ENCODE peak calls at places on chromosomes 16 and 17, in eight cellular contexts. One of them, this sample, is unnamed.

GRCh38 chr16:27551046-27551445 is 1.1 kb downstream of the KATNIP start:
- DNase-seq in adrenal gland: no peak
- DNase-seq in tibial nerve: no peak
- DNase-seq in activated CD8-positive, alpha-beta T cell treated with anti-CD3 and anti-CD28 coated beads for 36 hours: no peak
- DNase-seq in AG04449: no peak
- DNase-seq in psoas muscle: no peak
- DNase-seq in uterus: no peak
- DNase-seq in AG10803: peak; percentile 24
- DNase-seq in this sample: no peak

GRCh38 chr16:15033309-15033707 is 22.6 kb downstream of the NTAN1 start:
- DNase-seq in adrenal gland: no peak
- DNase-seq in tibial nerve: no peak
- DNase-seq in activated CD8-positive, alpha-beta T cell treated with anti-CD3 and anti-CD28 coated beads for 36 hours: no peak
- DNase-seq in AG04449: no peak
- DNase-seq in psoas muscle: no peak
- DNase-seq in uterus: no peak
- DNase-seq in AG10803: no peak
- DNase-seq in this sample: no peak

GRCh38 chr17:42132941-42133340 is 10.3 kb downstream of the HSPB9 start:
- DNase-seq in adrenal gland: no peak
- DNase-seq in tibial nerve: no peak
- DNase-seq in activated CD8-positive, alpha-beta T cell treated with anti-CD3 and anti-CD28 coated beads for 36 hours: peak; percentile 47
- DNase-seq in AG04449: peak; percentile 40
- DNase-seq in psoas muscle: no peak
- DNase-seq in uterus: no peak
- DNase-seq in AG10803: peak; percentile 87
- DNase-seq in this sample: no peak

GRCh38 chr17:59365383-59365981 is 34.0 kb downstream of the YPEL2 start:
- DNase-seq in adrenal gland: no peak
- DNase-seq in tibial nerve: no peak
- DNase-seq in activated CD8-positive, alpha-beta T cell treated with anti-CD3 and anti-CD28 coated beads for 36 hours: peak; percentile 43
- DNase-seq in AG04449: no peak
- DNase-seq in psoas muscle: no peak
- DNase-seq in uterus: no peak
- DNase-seq in AG10803: no peak
- DNase-seq in this sample: no peak

GRCh38 chr16:72537684-72538083 is 365.7 kb upstream of the PMFBP1 start:
- DNase-seq in adrenal gland: no peak
- DNase-seq in tibial nerve: no peak
- DNase-seq in activated CD8-positive, alpha-beta T cell treated with anti-CD3 and anti-CD28 coated beads for 36 hours: no peak
- DNase-seq in AG04449: no peak
- DNase-seq in psoas muscle: no peak
- DNase-seq in uterus: no peak
- DNase-seq in AG10803: peak; percentile 63
- DNase-seq in this sample: no peak

GRCh38 chr17:36501963-36502362 is 15.5 kb downstream of the ZNHIT3 start:
- DNase-seq in adrenal gland: no peak
- DNase-seq in tibial nerve: no peak
- DNase-seq in activated CD8-positive, alpha-beta T cell treated with anti-CD3 and anti-CD28 coated beads for 36 hours: no peak
- DNase-seq in AG04449: no peak
- DNase-seq in psoas muscle: no peak
- DNase-seq in uterus: no peak
- DNase-seq in AG10803: no peak
- DNase-seq in this sample: no peak

GRCh38 chr16:84569382-84569987 is 48.4 kb downstream of the COTL1 start:
- DNase-seq in adrenal gland: no peak
- DNase-seq in tibial nerve: no peak
- DNase-seq in activated CD8-positive, alpha-beta T cell treated with anti-CD3 and anti-CD28 coated beads for 36 hours: no peak
- DNase-seq in AG04449: no peak
- DNase-seq in psoas muscle: no peak
- DNase-seq in uterus: no peak
- DNase-seq in AG10803: no peak
- DNase-seq in this sample: no peak

GRCh38 chr17:20095366-20096080 is 86.4 kb downstream of the SPECC1 start:
- DNase-seq in adrenal gland: peak; percentile 56
- DNase-seq in tibial nerve: peak; percentile 62
- DNase-seq in activated CD8-positive, alpha-beta T cell treated with anti-CD3 and anti-CD28 coated beads for 36 hours: no peak
- DNase-seq in AG04449: no peak
- DNase-seq in psoas muscle: peak; percentile 78
- DNase-seq in uterus: peak; percentile 59
- DNase-seq in AG10803: peak; percentile 35
- DNase-seq in this sample: peak; percentile 74

GRCh38 chr17:38877130-38877851 is 7.4 kb downstream of the LASP1 start:
- DNase-seq in adrenal gland: no peak
- DNase-seq in tibial nerve: no peak
- DNase-seq in activated CD8-positive, alpha-beta T cell treated with anti-CD3 and anti-CD28 coated beads for 36 hours: peak; percentile 70
- DNase-seq in AG04449: no peak
- DNase-seq in psoas muscle: no peak
- DNase-seq in uterus: no peak
- DNase-seq in AG10803: no peak
- DNase-seq in this sample: no peak

GRCh38 chr17:40501499-40501911 is at the start of gene TNS4:
- DNase-seq in adrenal gland: no peak
- DNase-seq in tibial nerve: no peak
- DNase-seq in activated CD8-positive, alpha-beta T cell treated with anti-CD3 and anti-CD28 coated beads for 36 hours: no peak
- DNase-seq in AG04449: no peak
- DNase-seq in psoas muscle: no peak
- DNase-seq in uterus: no peak
- DNase-seq in AG10803: no peak
- DNase-seq in this sample: no peak

GRCh38 chr17:68417317-68417716 is 40.0 kb downstream of the WIPI1 start:
- DNase-seq in adrenal gland: no peak
- DNase-seq in tibial nerve: no peak
- DNase-seq in activated CD8-positive, alpha-beta T cell treated with anti-CD3 and anti-CD28 coated beads for 36 hours: no peak
- DNase-seq in AG04449: no peak
- DNase-seq in psoas muscle: no peak
- DNase-seq in uterus: no peak
- DNase-seq in AG10803: no peak
- DNase-seq in this sample: no peak

GRCh38 chr17:21042434-21043295 is at the start of gene USP22:
- DNase-seq in adrenal gland: no peak
- DNase-seq in tibial nerve: no peak
- DNase-seq in activated CD8-positive, alpha-beta T cell treated with anti-CD3 and anti-CD28 coated beads for 36 hours: peak; percentile 51
- DNase-seq in AG04449: no peak
- DNase-seq in psoas muscle: no peak
- DNase-seq in uterus: no peak
- DNase-seq in AG10803: no peak
- DNase-seq in this sample: peak; percentile 99

GRCh38 chr17:63446981-63447687 is 1.0 kb upstream of the CYB561 start:
- DNase-seq in adrenal gland: no peak
- DNase-seq in tibial nerve: no peak
- DNase-seq in activated CD8-positive, alpha-beta T cell treated with anti-CD3 and anti-CD28 coated beads for 36 hours: peak; percentile 60
- DNase-seq in AG04449: no peak
- DNase-seq in psoas muscle: no peak
- DNase-seq in uterus: no peak
- DNase-seq in AG10803: no peak
- DNase-seq in this sample: no peak

GRCh38 chr17:5745091-5745820 is 160.9 kb upstream of the NLRP1 start:
- DNase-seq in adrenal gland: no peak
- DNase-seq in tibial nerve: no peak
- DNase-seq in activated CD8-positive, alpha-beta T cell treated with anti-CD3 and anti-CD28 coated beads for 36 hours: no peak
- DNase-seq in AG04449: no peak
- DNase-seq in psoas muscle: no peak
- DNase-seq in uterus: no peak
- DNase-seq in AG10803: no peak
- DNase-seq in this sample: no peak

GRCh38 chr17:5741810-5742209 is 157.5 kb upstream of the NLRP1 start:
- DNase-seq in adrenal gland: no peak
- DNase-seq in tibial nerve: no peak
- DNase-seq in activated CD8-positive, alpha-beta T cell treated with anti-CD3 and anti-CD28 coated beads for 36 hours: no peak
- DNase-seq in AG04449: no peak
- DNase-seq in psoas muscle: no peak
- DNase-seq in uterus: no peak
- DNase-seq in AG10803: no peak
- DNase-seq in this sample: no peak

GRCh38 chr17:5747964-5748363 is 163.7 kb upstream of the NLRP1 start:
- DNase-seq in adrenal gland: no peak
- DNase-seq in tibial nerve: no peak
- DNase-seq in activated CD8-positive, alpha-beta T cell treated with anti-CD3 and anti-CD28 coated beads for 36 hours: no peak
- DNase-seq in AG04449: no peak
- DNase-seq in psoas muscle: no peak
- DNase-seq in uterus: no peak
- DNase-seq in AG10803: no peak
- DNase-seq in this sample: no peak

GRCh38 chr17:5747276-5747675 is 163.0 kb upstream of the NLRP1 start:
- DNase-seq in adrenal gland: no peak
- DNase-seq in tibial nerve: no peak
- DNase-seq in activated CD8-positive, alpha-beta T cell treated with anti-CD3 and anti-CD28 coated beads for 36 hours: no peak
- DNase-seq in AG04449: no peak
- DNase-seq in psoas muscle: no peak
- DNase-seq in uterus: no peak
- DNase-seq in AG10803: no peak
- DNase-seq in this sample: no peak
- TF ChIP-seq CTCF in adrenal gland: no peak
- TF ChIP-seq CTCF in tibial nerve: no peak
- TF ChIP-seq CTCF in activated CD8-positive, alpha-beta T cell treated with anti-CD3 and anti-CD28 coated beads for 36 hours: no peak
- TF ChIP-seq CTCF in AG04449: no peak
- TF ChIP-seq CTCF in psoas muscle: no peak
- TF ChIP-seq CTCF in uterus: no peak
- TF ChIP-seq CTCF in AG10803: peak; percentile 21
- TF ChIP-seq CTCF in this sample: no peak

GRCh38 chr17:10224592-10225195 is 26.3 kb upstream of the GAS7 start:
- DNase-seq in adrenal gland: no peak
- DNase-seq in tibial nerve: no peak
- DNase-seq in activated CD8-positive, alpha-beta T cell treated with anti-CD3 and anti-CD28 coated beads for 36 hours: peak; percentile 21
- DNase-seq in AG04449: no peak
- DNase-seq in psoas muscle: no peak
- DNase-seq in uterus: peak; percentile 30
- DNase-seq in AG10803: peak; percentile 21
- DNase-seq in this sample: no peak

DNA sequence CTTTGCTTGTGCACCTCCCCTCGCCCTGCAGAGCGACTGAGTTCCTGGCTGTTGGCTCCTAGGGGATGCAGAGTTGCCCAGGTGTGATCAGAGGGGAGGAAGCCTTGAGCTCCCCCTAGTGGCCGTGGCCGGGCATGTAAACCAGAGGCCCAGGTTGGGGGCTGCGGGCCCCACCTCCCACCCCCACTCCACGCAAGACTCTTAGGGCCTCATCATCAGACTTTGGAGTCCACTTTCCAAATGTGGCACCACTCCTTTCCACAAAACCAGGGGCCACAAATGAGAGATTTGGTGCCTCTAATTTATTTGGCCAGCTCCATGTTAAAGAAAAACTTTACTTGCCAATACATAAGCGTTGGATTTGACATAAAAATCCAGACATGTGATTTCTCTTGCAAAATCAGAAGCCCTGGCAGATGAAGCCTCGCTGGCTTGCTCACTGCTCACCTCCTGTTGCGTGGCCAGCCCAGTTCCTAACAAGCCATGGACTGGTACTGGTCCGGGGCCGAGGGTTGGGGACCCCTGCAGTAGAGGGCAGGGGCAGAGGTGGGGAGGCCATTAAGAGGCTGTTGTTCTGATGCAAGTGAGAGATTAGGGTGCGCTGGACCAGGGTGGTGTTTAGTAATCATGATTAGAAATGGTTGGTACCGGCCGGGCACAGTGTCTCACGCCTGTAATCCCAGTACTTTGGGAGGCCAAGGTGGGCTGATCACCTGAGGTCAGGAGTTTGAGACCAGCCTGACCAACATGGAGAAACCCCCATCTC is 28.7 kb upstream of the GAS7 start:
- DNase-seq in adrenal gland: peak; percentile 34
- DNase-seq in tibial nerve: no peak
- DNase-seq in activated CD8-positive, alpha-beta T cell treated with anti-CD3 and anti-CD28 coated beads for 36 hours: peak; percentile 75
- DNase-seq in AG04449: no peak
- DNase-seq in psoas muscle: peak; percentile 52
- DNase-seq in uterus: peak; percentile 24
- DNase-seq in AG10803: no peak
- DNase-seq in this sample: no peak
- TF ChIP-seq CTCF in adrenal gland: peak; percentile 69
- TF ChIP-seq CTCF in tibial nerve: peak; percentile 68
- TF ChIP-seq CTCF in activated CD8-positive, alpha-beta T cell treated with anti-CD3 and anti-CD28 coated beads for 36 hours: peak; percentile 93
- TF ChIP-seq CTCF in AG04449: peak; percentile 85
- TF ChIP-seq CTCF in psoas muscle: peak; percentile 31
- TF ChIP-seq CTCF in uterus: peak; percentile 70
- TF ChIP-seq CTCF in AG10803: peak; percentile 88
- TF ChIP-seq CTCF in this sample: peak; percentile 86

GRCh38 chr16:25747160-25747758 is 55.5 kb downstream of the HS3ST4 start:
- DNase-seq in adrenal gland: peak; percentile 14
- DNase-seq in tibial nerve: no peak
- DNase-seq in activated CD8-positive, alpha-beta T cell treated with anti-CD3 and anti-CD28 coated beads for 36 hours: peak; percentile 11
- DNase-seq in AG04449: no peak
- DNase-seq in psoas muscle: no peak
- DNase-seq in uterus: no peak
- DNase-seq in AG10803: no peak
- DNase-seq in this sample: no peak

GRCh38 chr16:25750489-25750888 is 58.7 kb downstream of the HS3ST4 start:
- DNase-seq in adrenal gland: no peak
- DNase-seq in tibial nerve: no peak
- DNase-seq in activated CD8-positive, alpha-beta T cell treated with anti-CD3 and anti-CD28 coated beads for 36 hours: no peak
- DNase-seq in AG04449: no peak
- DNase-seq in psoas muscle: no peak
- DNase-seq in uterus: no peak
- DNase-seq in AG10803: no peak
- DNase-seq in this sample: no peak

GRCh38 chr16:25748099-25748654 is 56.4 kb downstream of the HS3ST4 start:
- DNase-seq in adrenal gland: no peak
- DNase-seq in tibial nerve: no peak
- DNase-seq in activated CD8-positive, alpha-beta T cell treated with anti-CD3 and anti-CD28 coated beads for 36 hours: no peak
- DNase-seq in AG04449: no peak
- DNase-seq in psoas muscle: no peak
- DNase-seq in uterus: no peak
- DNase-seq in AG10803: no peak
- DNase-seq in this sample: no peak

DNA sequence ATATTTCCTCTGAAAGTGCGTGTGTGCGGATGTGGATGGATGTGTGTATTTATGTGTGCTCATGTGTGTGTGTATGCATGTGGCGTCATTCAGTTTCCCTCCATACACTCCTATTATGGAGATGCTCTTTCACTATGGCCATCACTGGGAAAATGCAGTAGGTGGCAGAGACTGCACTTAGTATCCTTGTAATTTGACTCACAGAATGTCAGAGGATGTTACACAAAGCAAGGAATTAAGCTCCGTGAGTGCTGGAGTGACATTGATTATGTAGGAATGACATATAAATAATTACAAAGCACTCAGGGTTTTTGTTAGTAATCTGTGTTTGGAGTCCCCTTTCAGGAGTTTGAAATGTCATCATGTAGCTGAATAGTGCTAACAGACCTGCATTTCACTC is 59.5 kb downstream of the HS3ST4 start:
- DNase-seq in adrenal gland: no peak
- DNase-seq in tibial nerve: no peak
- DNase-seq in activated CD8-positive, alpha-beta T cell treated with anti-CD3 and anti-CD28 coated beads for 36 hours: no peak
- DNase-seq in AG04449: no peak
- DNase-seq in psoas muscle: no peak
- DNase-seq in uterus: no peak
- DNase-seq in AG10803: no peak
- DNase-seq in this sample: no peak
- TF ChIP-seq CTCF in adrenal gland: no peak
- TF ChIP-seq CTCF in tibial nerve: no peak
- TF ChIP-seq CTCF in activated CD8-positive, alpha-beta T cell treated with anti-CD3 and anti-CD28 coated beads for 36 hours: no peak
- TF ChIP-seq CTCF in AG04449: no peak
- TF ChIP-seq CTCF in psoas muscle: no peak
- TF ChIP-seq CTCF in uterus: no peak
- TF ChIP-seq CTCF in AG10803: no peak
- TF ChIP-seq CTCF in this sample: no peak

DNA sequence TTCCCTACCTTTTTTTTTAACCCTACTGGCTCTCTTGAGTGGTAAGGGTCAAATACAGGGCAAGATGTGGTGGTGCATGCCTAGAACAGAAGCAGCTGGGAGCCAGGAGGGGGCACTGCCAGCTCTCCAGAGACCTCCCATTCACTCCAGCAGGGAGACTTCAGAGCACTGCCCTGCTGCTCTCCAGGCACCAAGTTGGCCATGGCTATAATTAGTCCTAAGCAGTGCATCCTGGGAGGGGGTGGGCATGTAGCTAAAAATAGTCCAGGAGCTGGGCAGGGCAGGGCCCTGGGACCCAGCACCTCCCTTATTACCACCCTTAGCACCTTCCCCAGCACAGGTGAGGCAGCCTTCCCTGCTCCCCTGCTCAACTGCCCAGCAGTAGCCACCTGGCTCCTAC is 3.5 kb downstream of the CORO6 start:
- DNase-seq in adrenal gland: no peak
- DNase-seq in tibial nerve: no peak
- DNase-seq in activated CD8-positive, alpha-beta T cell treated with anti-CD3 and anti-CD28 coated beads for 36 hours: peak; percentile 57
- DNase-seq in AG04449: no peak
- DNase-seq in psoas muscle: peak; percentile 84
- DNase-seq in uterus: no peak
- DNase-seq in AG10803: peak; percentile 37
- DNase-seq in this sample: no peak
- TF ChIP-seq CTCF in adrenal gland: no peak
- TF ChIP-seq CTCF in tibial nerve: no peak
- TF ChIP-seq CTCF in activated CD8-positive, alpha-beta T cell treated with anti-CD3 and anti-CD28 coated beads for 36 hours: peak; percentile 39
- TF ChIP-seq CTCF in AG04449: peak; percentile 49
- TF ChIP-seq CTCF in psoas muscle: peak; percentile 41
- TF ChIP-seq CTCF in uterus: no peak
- TF ChIP-seq CTCF in AG10803: peak; percentile 31
- TF ChIP-seq CTCF in this sample: peak; percentile 40